ENCODE peak calls at places on chromosomes 13 and 19, in six cellular contexts. I is fibroblast of villous mesenchyme, B is iris pigment epithelial cell, J is left cardiac atrium, A is H54, G is anterior cingulate cortex. Q is an unnamed sample.

GRCh38 chr19:48329167-48329891 is 4.0 kb downstream of the EMP3 start:
- DNase-seq in I (peak; percentile 48), B (peak; percentile 66), J (no peak), A (peak; percentile 46), G (no peak), Q (peak; percentile 77)

GRCh38 chr13:30713133-30713532 is 22.2 kb upstream of the ALOX5AP start:
- DNase-seq in I (peak; percentile 34), B (peak; percentile 43), J (peak; percentile 53), A (no peak), G (no peak), Q (peak; percentile 85)

GRCh38 chr13:97391201-97391600 is 42.8 kb upstream of the RAP2A start:
- DNase-seq in I (no peak), B (peak; percentile 36), J (no peak), A (no peak), G (no peak), Q (peak; percentile 15)

GRCh38 chr19:383922-384800 is 24.8 kb downstream of the C2CD4C start:
- DNase-seq in I (peak; percentile 44), B (no peak), J (peak; percentile 55), A (no peak), G (no peak), Q (peak; percentile 11)

GRCh38 chr13:110327036-110327790 is 20.1 kb downstream of the COL4A2 start:
- DNase-seq in I (no peak), B (peak; percentile 58), J (no peak), A (no peak), G (no peak), Q (no peak)

GRCh38 chr19:35232912-35233311 is 4.4 kb upstream of the FAM187B start:
- DNase-seq in I (no peak), B (no peak), J (no peak), A (no peak), G (no peak), Q (no peak)

GRCh38 chr19:30690935-30691505 is 318.8 kb downstream of the ZNF536 start:
- DNase-seq in I (no peak), B (no peak), J (no peak), A (no peak), G (no peak), Q (no peak)

GRCh38 chr13:24900507-24900906 is 136.5 kb downstream of the RNF17 start:
- DNase-seq in I (no peak), B (no peak), J (no peak), A (no peak), G (no peak), Q (no peak)

GRCh38 chr13:41973247-41973741 is 12.4 kb upstream of the VWA8 start:
- DNase-seq in I (no peak), B (no peak), J (no peak), A (no peak), G (no peak), Q (no peak)

GRCh38 chr13:70580825-70581224 is 472.6 kb upstream of the KLHL1 start:
- DNase-seq in I (no peak), B (no peak), J (no peak), A (no peak), G (no peak), Q (no peak)

GRCh38 chr19:39325778-39326680 is 5.4 kb upstream of the LRFN1 start:
- DNase-seq in I (no peak), B (peak; percentile 20), J (no peak), A (peak; percentile 75), G (no peak), Q (peak; percentile 33)

GRCh38 chr19:41424335-41425173 is 2.6 kb downstream of the B3GNT8 start:
- DNase-seq in I (no peak), B (no peak), J (no peak), A (no peak), G (no peak), Q (no peak)

GRCh38 chr19:43624933-43625332 is 5.5 kb upstream of the ZNF428 start:
- DNase-seq in I (peak; percentile 53), B (no peak), J (peak; percentile 59), A (no peak), G (no peak), Q (peak; percentile 37)

GRCh38 chr13:49669735-49670309 is 21.5 kb downstream of the EBPL start:
- DNase-seq in I (peak; percentile 73), B (peak; percentile 62), J (peak; percentile 41), A (peak; percentile 40), G (no peak), Q (peak; percentile 82)

GRCh38 chr19:44803442-44804428 is 5.2 kb upstream of the BCAM start:
- DNase-seq in I (no peak), B (no peak), J (no peak), A (no peak), G (no peak), Q (no peak)

GRCh38 chr13:51246411-51247298 is 24.5 kb downstream of the FAM124A start:
- DNase-seq in I (no peak), B (no peak), J (peak; percentile 42), A (no peak), G (no peak), Q (no peak)

GRCh38 chr13:112776971-112777370 is 87.1 kb downstream of the ATP11A start:
- DNase-seq in I (no peak), B (no peak), J (no peak), A (no peak), G (no peak), Q (no peak)

GRCh38 chr13:106129273-106129672 is 406.2 kb downstream of the EFNB2 start:
- DNase-seq in I (no peak), B (no peak), J (no peak), A (no peak), G (no peak), Q (no peak)

GRCh38 chr13:50389726-50390125 is 374.5 kb downstream of the KCNRG start:
- DNase-seq in I (no peak), B (no peak), J (no peak), A (no peak), G (no peak), Q (no peak)

GRCh38 chr13:37365496-37365895 is 233.1 kb downstream of the POSTN start:
- DNase-seq in I (no peak), B (no peak), J (no peak), A (no peak), G (no peak), Q (no peak)

GRCh38 chr19:17747205-17748098 is 3.8 kb upstream of the FCHO1 start:
- DNase-seq in I (peak; percentile 94), B (peak; percentile 91), J (peak; percentile 96), A (peak; percentile 95), G (peak; percentile 71), Q (peak; percentile 92)

GRCh38 chr19:10768369-10768768 is 50.5 kb downstream of the DNM2 start:
- DNase-seq in I (no peak), B (no peak), J (no peak), A (no peak), G (no peak), Q (no peak)

GRCh38 chr19:4057913-4058695 is 8.6 kb downstream of the ZBTB7A start:
- DNase-seq in I (peak; percentile 93), B (peak; percentile 89), J (peak; percentile 91), A (peak; percentile 94), G (no peak), Q (peak; percentile 93)

GRCh38 chr19:3556978-3557460 is 367 bp downstream of the MFSD12 start:
- DNase-seq in I (peak; percentile 66), B (peak; percentile 62), J (no peak), A (no peak), G (no peak), Q (peak; percentile 68)

GRCh38 chr19:52453324-52454094 is at the start of gene ZNF578:
- DNase-seq in I (peak; percentile 85), B (peak; percentile 92), J (peak; percentile 90), A (no peak), G (peak; percentile 0), Q (peak; percentile 76)

GRCh38 chr19:18101268-18101667 is 3.7 kb downstream of the MAST3 start:
- DNase-seq in I (no peak), B (no peak), J (no peak), A (no peak), G (no peak), Q (no peak)

GRCh38 chr19:54281008-54281728 is at the start of gene LILRB2:
- DNase-seq in I (no peak), B (no peak), J (no peak), A (no peak), G (no peak), Q (no peak)

GRCh38 chr19:9913237-9914000 is 22.9 kb downstream of the OLFM2 start:
- DNase-seq in I (peak; percentile 8), B (no peak), J (peak; percentile 56), A (no peak), G (no peak), Q (peak; percentile 26)

Q was measured in mesenchymal stem cell.